ENCODE peak calls at places on chromosomes 7 and 10, in six cellular contexts. I, P, T, L, D and R are unnamed samples.

GRCh38 chr10:110667620-110668343 is 23.6 kb downstream of the RBM20 start:
- DNase-seq in P (no peak), L (no peak), T (no peak), D (no peak), I (no peak), R (no peak)

GRCh38 chr7:156889089-156889488 is 3.9 kb downstream of the LMBR1 start:
- DNase-seq in L (no peak), I (no peak), P (no peak), T (no peak), D (no peak), R (no peak)

GRCh38 chr7:24836084-24836483 is 78.8 kb upstream of the GSDME start:
- DNase-seq in P (no peak), L (no peak), D (no peak), T (no peak), I (no peak), R (no peak)

GRCh38 chr7:98879198-98879988 is 1.1 kb downstream of the TRRAP start:
- DNase-seq in T (no peak), L (peak; percentile 56), P (peak; percentile 19), D (peak; percentile 39), I (peak; percentile 14), R (no peak)

GRCh38 chr7:157587051-157587450 is 250.2 kb downstream of the DNAJB6 start:
- DNase-seq in L (no peak), D (no peak), P (no peak), I (no peak), T (no peak), R (no peak)

GRCh38 chr7:111312966-111313365 is 222.0 kb downstream of the LRRN3 start:
- DNase-seq in D (no peak), L (no peak), I (no peak), T (no peak), P (peak; percentile 12), R (no peak)

GRCh38 chr10:17101257-17101909 is 28.2 kb downstream of the CUBN start:
- DNase-seq in T (no peak), I (no peak), L (no peak), P (no peak), D (no peak), R (no peak)

GRCh38 chr10:86220626-86221025 is 146.0 kb downstream of the GRID1 start:
- DNase-seq in L (no peak), I (no peak), P (no peak), T (no peak), D (no peak), R (no peak)

GRCh38 chr10:76026176-76026771 is 594.9 kb downstream of the LRMDA start:
- DNase-seq in L (no peak), P (no peak), T (no peak), D (no peak), I (no peak), R (peak; percentile 22)

GRCh38 chr10:46550076-46550790 is 6.2 kb downstream of the GPRIN2 start:
- DNase-seq in T (no peak), L (no peak), D (peak; percentile 14), I (no peak), P (no peak), R (no peak)

GRCh38 chr7:24591152-24591551 is 17.9 kb downstream of the PALS2 start:
- DNase-seq in I (no peak), T (no peak), L (no peak), P (no peak), D (no peak), R (no peak)

GRCh38 chr10:78861456-78862327 is 207.1 kb upstream of the ZMIZ1 start:
- DNase-seq in L (no peak), T (no peak), D (no peak), P (no peak), I (no peak), R (no peak)

GRCh38 chr7:152544971-152545619 is 109.3 kb upstream of the KMT2C start:
- DNase-seq in L (no peak), I (no peak), T (no peak), P (no peak), D (no peak), R (no peak)

GRCh38 chr7:47227762-47228177 is 354.1 kb downstream of the TNS3 start:
- DNase-seq in I (no peak), L (no peak), D (no peak), T (no peak), P (peak; percentile 97), R (no peak)

GRCh38 chr7:73823257-73823656 is 7.5 kb upstream of the CLDN4 start:
- DNase-seq in I (no peak), T (no peak), L (no peak), P (no peak), D (no peak), R (no peak)

GRCh38 chr7:82714883-82715282 is 271.3 kb upstream of the CACNA2D1 start:
- DNase-seq in T (no peak), L (no peak), I (no peak), D (no peak), P (no peak), R (no peak)

GRCh38 chr10:100637785-100638184 is 102.0 kb downstream of the HIF1AN start:
- DNase-seq in L (no peak), P (peak; percentile 40), I (no peak), D (no peak), T (no peak), R (no peak)

GRCh38 chr10:92688573-92688926 is 1.2 kb upstream of the HHEX start:
- DNase-seq in P (no peak), I (no peak), L (no peak), T (no peak), D (no peak), R (no peak)

GRCh38 chr10:132563485-132564248 is 26.1 kb downstream of the INPP5A start:
- DNase-seq in P (peak; percentile 9), T (no peak), L (no peak), I (peak; percentile 24), D (no peak), R (no peak)

GRCh38 chr7:63900394-63901203 is 98.0 kb upstream of the ZNF722 start:
- DNase-seq in I (no peak), D (peak; percentile 92), P (peak; percentile 11), T (peak; percentile 98), L (peak; percentile 73), R (no peak)

GRCh38 chr7:115183431-115184057 is 261.6 kb downstream of the MDFIC start:
- DNase-seq in D (no peak), L (no peak), T (no peak), I (no peak), P (peak; percentile 8), R (no peak)

GRCh38 chr7:366171-366916 is 76.4 kb downstream of the FOXL3 start:
- DNase-seq in T (no peak), I (no peak), P (peak; percentile 22), L (no peak), D (no peak), R (no peak)

GRCh38 chr7:105906690-105907089 is 30.3 kb upstream of the ATXN7L1 start:
- DNase-seq in I (no peak), L (no peak), P (peak; percentile 31), T (no peak), D (no peak), R (no peak)

GRCh38 chr7:2388637-2388954 is 14.8 kb upstream of the CHST12 start:
- DNase-seq in L (no peak), I (no peak), P (no peak), D (no peak), T (no peak), R (no peak)